ENCODE peak calls at places on chromosomes 7 and 10, in seven cellular contexts. Z is mesenchymal stem cell; L is AG04450; P is naive thymus-derived CD4-positive, alpha-beta T cell; Y is NB4; R is IMR-90; V is brain microvascular endothelial cell. S is an unnamed sample.

GRCh38 chr7:78770422-78771410 is 682.8 kb downstream of the MAGI2 start:
- DNase-seq in Z (peak), L (peak), P (no peak), Y (no peak), R (peak), V (no peak), S (peak)

GRCh38 chr10:101441539-101442455 is 87.8 kb downstream of the BTRC start:
- DNase-seq in Z (peak), L (peak), P (peak), Y (peak), R (peak), V (peak), S (peak)

GRCh38 chr7:5525271-5526189 is 101.9 kb upstream of the TNRC18 start:
- DNase-seq in Z (peak), L (no peak), P (peak), Y (peak), R (peak), V (no peak), S (peak)

GRCh38 chr10:79995979-79996629 is 47.2 kb upstream of the SFTPD start:
- DNase-seq in Z (no peak), L (no peak), P (no peak), Y (no peak), R (no peak), V (no peak), S (no peak)

GRCh38 chr7:19262794-19263193 is 117.6 kb upstream of the FERD3L start:
- DNase-seq in Z (no peak), L (no peak), P (no peak), Y (no peak), R (no peak), V (no peak), S (no peak)

GRCh38 chr10:3805791-3806381 is 20.9 kb upstream of the KLF6 start:
- DNase-seq in Z (peak), L (no peak), P (no peak), Y (peak), R (peak), V (peak), S (peak)

GRCh38 chr7:134992626-134993179 is 6.4 kb downstream of the AGBL3 start:
- DNase-seq in Z (no peak), L (no peak), P (peak), Y (no peak), R (peak), V (peak), S (peak)

GRCh38 chr7:68676789-68677535 is 921.3 kb upstream of the AUTS2 start:
- DNase-seq in Z (no peak), L (no peak), P (no peak), Y (no peak), R (no peak), V (no peak), S (no peak)

GRCh38 chr10:121536271-121536918 is 61.8 kb downstream of the FGFR2 start:
- DNase-seq in Z (no peak), L (no peak), P (no peak), Y (no peak), R (no peak), V (no peak), S (no peak)

GRCh38 chr7:81629702-81630101 is 140.1 kb downstream of the HGF start:
- DNase-seq in Z (no peak), L (no peak), P (no peak), Y (no peak), R (no peak), V (no peak), S (no peak)

GRCh38 chr7:2336626-2337025 is 18.0 kb upstream of the EIF3B start:
- DNase-seq in Z (no peak), L (no peak), P (no peak), Y (no peak), R (no peak), V (no peak), S (no peak)

GRCh38 chr7:73451780-73452398 is 18.3 kb downstream of the FZD9 start:
- DNase-seq in Z (peak), L (peak), P (peak), Y (peak), R (peak), V (peak), S (peak)

GRCh38 chr7:2613113-2613925 is 18.5 kb upstream of the TTYH3 start:
- DNase-seq in Z (no peak), L (no peak), P (no peak), Y (no peak), R (no peak), V (no peak), S (no peak)

GRCh38 chr7:111953611-111954010 is 252.6 kb downstream of the DOCK4 start:
- DNase-seq in Z (peak), L (no peak), P (no peak), Y (peak), R (no peak), V (no peak), S (no peak)

GRCh38 chr10:129820451-129820850 is 143.6 kb downstream of the EBF3 start:
- DNase-seq in Z (no peak), L (no peak), P (no peak), Y (no peak), R (no peak), V (no peak), S (no peak)

GRCh38 chr10:71138126-71138860 is 74.1 kb upstream of the UNC5B start:
- DNase-seq in Z (no peak), L (no peak), P (no peak), Y (no peak), R (no peak), V (no peak), S (no peak)

GRCh38 chr7:70935311-70935710 is 196.6 kb upstream of the GALNT17 start:
- DNase-seq in Z (no peak), L (no peak), P (no peak), Y (no peak), R (no peak), V (no peak), S (no peak)

GRCh38 chr7:121382479-121382878 is 13.6 kb downstream of the FAM3C start:
- DNase-seq in Z (no peak), L (no peak), P (no peak), Y (no peak), R (no peak), V (no peak), S (no peak)

GRCh38 chr7:69739906-69740545 is 141.8 kb downstream of the AUTS2 start:
- DNase-seq in Z (peak), L (no peak), P (no peak), Y (peak), R (no peak), V (no peak), S (peak)

GRCh38 chr7:102210787-102211186 is 75.9 kb upstream of the SH2B2 start:
- DNase-seq in Z (no peak), L (no peak), P (no peak), Y (no peak), R (no peak), V (no peak), S (no peak)

GRCh38 chr10:71684356-71685173 is 35.0 kb downstream of the C10orf105 start:
- DNase-seq in Z (no peak), L (no peak), P (no peak), Y (peak), R (no peak), V (no peak), S (no peak)

GRCh38 chr7:22725585-22725984 is 1.4 kb upstream of the IL6 start:
- DNase-seq in Z (peak), L (no peak), P (no peak), Y (peak), R (peak), V (peak), S (peak)

GRCh38 chr7:45100761-45101480 is 10.6 kb downstream of the TBRG4 start:
- DNase-seq in Z (no peak), L (no peak), P (no peak), Y (no peak), R (no peak), V (no peak), S (no peak)

GRCh38 chr7:95190515-95190914 is 133.8 kb downstream of the PON1 start:
- DNase-seq in Z (no peak), L (no peak), P (no peak), Y (peak), R (no peak), V (no peak), S (no peak)

GRCh38 chr10:1377231-1377630 is 321.0 kb downstream of the WDR37 start:
- DNase-seq in Z (no peak), L (no peak), P (no peak), Y (no peak), R (no peak), V (no peak), S (no peak)

GRCh38 chr10:110546077-110546476 is 21.4 kb upstream of the SMC3 start:
- DNase-seq in Z (no peak), L (no peak), P (no peak), Y (no peak), R (no peak), V (no peak), S (peak)

GRCh38 chr7:66953044-66953427 is 32.0 kb downstream of the TMEM248 start:
- DNase-seq in Z (no peak), L (no peak), P (no peak), Y (no peak), R (no peak), V (no peak), S (no peak)

GRCh38 chr10:29627201-29628105 is 7.3 kb downstream of the SVIL start:
- DNase-seq in Z (peak), L (no peak), P (no peak), Y (no peak), R (peak), V (peak), S (peak)

GRCh38 chr10:36349445-36350063 is 707.5 kb upstream of the FZD8 start:
- DNase-seq in Z (peak), L (peak), P (no peak), Y (no peak), R (peak), V (peak), S (peak)

GRCh38 chr10:131900350-131901152 is at the start of gene PPP2R2D:
- DNase-seq in Z (peak), L (peak), P (peak), Y (peak), R (peak), V (peak), S (peak)

GRCh38 chr10:121063744-121064143 is 212.6 kb downstream of the WDR11 start:
- DNase-seq in Z (peak), L (no peak), P (no peak), Y (no peak), R (no peak), V (no peak), S (no peak)

GRCh38 chr10:7666253-7667023 is at the start of gene ITIH5:
- DNase-seq in Z (no peak), L (no peak), P (no peak), Y (no peak), R (no peak), V (no peak), S (no peak)

GRCh38 chr10:127774771-127775559 is 38.0 kb downstream of the FOXI2 start:
- DNase-seq in Z (no peak), L (no peak), P (no peak), Y (no peak), R (no peak), V (no peak), S (no peak)

GRCh38 chr7:40311307-40311706 is 176.5 kb downstream of the SUGCT start:
- DNase-seq in Z (no peak), L (no peak), P (no peak), Y (no peak), R (no peak), V (no peak), S (no peak)

GRCh38 chr7:142669074-142669654 is 80.1 kb upstream of the PRSS1 start:
- DNase-seq in Z (peak), L (no peak), P (peak), Y (peak), R (peak), V (peak), S (peak)

GRCh38 chr7:135929249-135929648 is 47.9 kb downstream of the MTPN start:
- DNase-seq in Z (peak), L (no peak), P (no peak), Y (no peak), R (peak), V (no peak), S (no peak)

GRCh38 chr10:131126321-131127121 is 185.0 kb downstream of the TCERG1L start:
- DNase-seq in Z (no peak), L (no peak), P (no peak), Y (no peak), R (no peak), V (no peak), S (no peak)

DNA sequence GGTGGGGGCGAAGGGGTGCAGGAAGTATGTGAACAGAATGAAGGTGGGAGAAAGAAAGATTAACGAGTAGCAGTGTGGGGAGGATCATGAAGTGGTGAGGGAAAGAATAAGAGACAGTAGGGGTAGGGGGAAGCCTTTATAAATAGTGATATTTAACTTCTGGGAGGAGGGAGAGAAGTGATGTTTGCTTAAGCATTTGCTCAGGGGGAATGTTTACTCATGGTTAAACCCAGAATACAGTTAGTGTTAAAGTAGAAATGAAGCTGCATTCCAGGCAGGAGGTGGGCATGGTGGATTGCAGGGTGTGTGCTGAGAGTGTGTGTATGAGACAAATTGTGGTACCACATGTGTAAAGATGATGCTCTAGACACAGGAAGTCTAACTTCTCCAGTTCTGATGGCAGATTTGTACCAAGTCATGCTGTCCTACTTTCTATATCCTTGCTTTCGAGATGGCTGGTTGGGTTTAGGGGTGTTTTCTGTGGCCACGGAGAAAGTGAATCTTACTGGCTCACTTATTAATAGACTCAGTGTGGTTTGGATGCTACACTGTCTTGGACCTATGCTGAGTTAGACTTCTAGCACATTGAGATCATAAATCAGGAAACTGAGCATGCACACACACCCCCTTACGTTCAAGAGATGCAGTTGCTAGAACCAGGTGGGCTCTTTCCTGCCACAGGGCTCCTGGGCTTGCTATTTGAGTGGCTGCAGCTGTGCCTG is 10.6 kb upstream of the DNMBP start:
- DNase-seq in Z (no peak), L (no peak), P (no peak), Y (no peak), R (no peak), V (no peak), S (no peak)
- H3K4me3 ChIP-seq in Z (no peak), L (no peak), P (no peak), Y (no peak), R (no peak), V (no peak), S (no peak)

GRCh38 chr7:34756691-34757090 is 98.7 kb downstream of the NPSR1 start:
- DNase-seq in Z (no peak), L (no peak), P (no peak), Y (no peak), R (no peak), V (no peak), S (no peak)
- H3K4me3 ChIP-seq in Z (no peak), L (no peak), P (no peak), Y (no peak), R (no peak), V (no peak), S (no peak)

DNA sequence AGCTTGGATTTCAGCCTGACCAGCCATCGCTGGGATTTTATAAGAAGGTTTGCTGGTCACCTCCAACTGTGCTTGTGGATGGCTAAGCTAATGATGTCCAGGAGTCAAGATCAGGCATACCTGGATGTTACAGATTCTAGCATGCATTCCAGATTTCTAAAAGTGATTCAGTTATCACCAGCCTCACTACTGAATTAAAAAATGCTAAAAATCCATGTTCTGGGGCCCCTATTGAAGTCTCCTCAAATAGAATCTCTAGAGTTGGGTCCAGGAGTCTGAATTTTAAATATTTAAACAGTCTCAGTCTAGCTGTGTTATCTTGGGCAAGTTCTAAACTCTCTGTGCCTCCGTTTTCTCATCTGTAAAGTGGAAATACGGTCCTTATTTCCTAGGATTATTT is 5.0 kb downstream of the ARID5B start:
- DNase-seq in Z (no peak), L (no peak), P (no peak), Y (no peak), R (no peak), V (no peak), S (no peak)
- H3K4me3 ChIP-seq in Z (no peak), L (no peak), P (no peak), Y (no peak), R (no peak), V (no peak), S (no peak)

DNA sequence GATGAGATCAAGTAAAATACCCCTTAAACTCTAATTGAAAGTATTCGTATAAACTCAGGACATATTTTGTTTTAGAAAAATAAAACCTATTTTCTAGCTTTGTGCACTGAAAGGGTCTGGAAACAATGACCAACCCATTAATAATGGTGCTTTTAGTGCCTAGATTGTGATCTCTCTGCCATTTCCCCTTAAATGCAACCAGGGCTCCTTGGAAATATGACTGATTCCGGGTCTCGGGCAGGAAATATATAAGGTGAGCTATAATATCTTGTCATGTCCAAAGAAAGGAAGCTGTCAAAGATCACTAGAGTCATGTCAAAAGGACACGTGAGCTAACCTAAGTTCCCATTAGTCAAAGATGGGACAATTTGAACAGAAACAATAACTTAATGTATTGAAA is 12.4 kb upstream of the ADAM12 start:
- DNase-seq in Z (no peak), L (no peak), P (no peak), Y (no peak), R (no peak), V (no peak), S (no peak)
- H3K4me3 ChIP-seq in Z (no peak), L (no peak), P (no peak), Y (no peak), R (no peak), V (no peak), S (no peak)

DNA sequence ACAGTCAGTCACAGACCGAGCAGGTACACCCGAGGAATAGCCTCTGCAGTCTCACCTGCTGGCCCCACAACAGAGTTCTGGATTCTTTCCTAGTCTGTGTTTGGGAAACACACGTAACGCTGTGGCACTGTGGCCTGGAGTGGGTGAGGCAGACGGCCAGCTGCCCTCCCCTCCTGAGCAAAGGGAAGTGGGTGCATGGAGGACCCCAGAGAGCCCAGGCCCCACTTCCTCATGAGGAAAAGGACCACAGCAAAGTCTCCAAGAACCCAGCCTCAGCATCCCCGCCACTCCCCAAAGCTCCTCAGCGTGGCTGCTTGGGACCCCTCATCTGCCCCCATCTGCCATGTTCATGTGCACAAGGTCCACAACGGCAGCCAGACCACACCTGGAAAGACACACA is 530.2 kb downstream of the PTPRN2 start:
- DNase-seq in Z (no peak), L (no peak), P (no peak), Y (no peak), R (no peak), V (no peak), S (no peak)
- H3K4me3 ChIP-seq in Z (no peak), L (no peak), P (no peak), Y (no peak), R (no peak), V (no peak), S (no peak)

DNA sequence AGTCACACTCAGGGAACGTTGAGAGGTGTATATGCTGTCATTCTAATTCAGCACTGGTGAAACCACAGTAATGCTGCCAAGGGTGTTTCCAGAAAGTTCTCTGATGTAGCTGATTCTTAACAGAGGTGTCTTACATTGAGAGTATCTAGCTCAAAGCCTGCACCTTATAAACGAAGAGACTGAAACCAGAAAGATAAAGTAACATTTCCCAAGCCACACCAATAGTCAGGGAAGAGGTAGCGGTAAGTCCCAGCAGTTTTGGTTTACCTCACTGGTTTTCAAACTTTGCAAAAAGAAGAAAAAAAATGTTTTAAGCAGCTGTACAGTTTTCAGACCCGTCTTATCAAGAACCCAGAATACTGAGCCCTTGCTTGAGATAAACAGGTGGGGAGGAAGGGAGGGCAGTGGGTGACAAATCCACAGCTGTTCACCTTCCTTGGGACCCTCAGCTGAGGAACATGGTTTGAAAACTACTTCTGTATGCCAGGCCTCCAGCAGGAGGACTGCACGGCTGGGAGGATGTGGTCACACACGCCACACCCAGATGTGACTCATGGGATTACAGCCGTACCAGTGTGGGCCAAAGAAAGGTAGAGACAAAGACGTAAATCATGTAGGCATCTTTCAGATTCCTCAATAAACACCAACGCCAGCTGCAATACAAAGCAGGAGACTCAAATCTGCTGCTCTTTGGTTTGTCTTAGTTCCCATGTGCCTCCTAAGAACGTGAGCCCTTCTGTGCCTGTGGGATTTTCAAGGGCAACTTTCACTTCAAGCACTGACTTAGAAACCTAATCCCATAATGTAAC is 64.0 kb upstream of the GSDME start:
- DNase-seq in Z (peak), L (peak), P (peak), Y (peak), R (peak), V (peak), S (peak)
- H3K4me3 ChIP-seq in Z (no peak), L (no peak), P (no peak), Y (peak), R (no peak), V (no peak), S (no peak)

S was measured in astrocyte of the spinal cord.